ENCODE peak calls at places on chromosomes 2 and 18, in five cellular contexts. One of them, this sample, is unnamed.

GRCh38 chr2:46297546-46298271 is 502 bp downstream of the EPAS1 start:
- DNase-seq in stimulated activated CD4-positive, alpha-beta T cell treated with anti-CD3 and anti-CD28 coated beads, Interleukin-12 subunit alpha, Interleukin-12 subunit beta, amount 100 ng/mL, for 48 hours: no peak
- DNase-seq in skeletal muscle cell: no peak
- DNase-seq in amniotic stem cell: no peak
- DNase-seq in EH: peak
- DNase-seq in this sample: peak

GRCh38 chr18:80148316-80149199 is 39.5 kb downstream of the ADNP2 start:
- DNase-seq in amniotic stem cell: no peak
- DNase-seq in skeletal muscle cell: no peak
- DNase-seq in stimulated activated CD4-positive, alpha-beta T cell treated with anti-CD3 and anti-CD28 coated beads, Interleukin-12 subunit alpha, Interleukin-12 subunit beta, amount 100 ng/mL, for 48 hours: no peak
- DNase-seq in EH: peak
- DNase-seq in this sample: no peak

GRCh38 chr2:15159751-15160177 is 401.4 kb downstream of the NBAS start:
- DNase-seq in skeletal muscle cell: no peak
- DNase-seq in EH: peak
- DNase-seq in amniotic stem cell: no peak
- DNase-seq in stimulated activated CD4-positive, alpha-beta T cell treated with anti-CD3 and anti-CD28 coated beads, Interleukin-12 subunit alpha, Interleukin-12 subunit beta, amount 100 ng/mL, for 48 hours: no peak
- DNase-seq in this sample: no peak

GRCh38 chr2:68482296-68482695 is 14.9 kb downstream of the APLF start:
- DNase-seq in amniotic stem cell: no peak
- DNase-seq in skeletal muscle cell: no peak
- DNase-seq in EH: no peak
- DNase-seq in stimulated activated CD4-positive, alpha-beta T cell treated with anti-CD3 and anti-CD28 coated beads, Interleukin-12 subunit alpha, Interleukin-12 subunit beta, amount 100 ng/mL, for 48 hours: no peak
- DNase-seq in this sample: no peak

GRCh38 chr18:74342416-74343043 is 26.9 kb downstream of the C18orf63 start:
- DNase-seq in skeletal muscle cell: peak
- DNase-seq in EH: peak
- DNase-seq in amniotic stem cell: peak
- DNase-seq in stimulated activated CD4-positive, alpha-beta T cell treated with anti-CD3 and anti-CD28 coated beads, Interleukin-12 subunit alpha, Interleukin-12 subunit beta, amount 100 ng/mL, for 48 hours: no peak
- DNase-seq in this sample: no peak

GRCh38 chr2:125364181-125364806 is 1291.7 kb upstream of the GYPC start:
- DNase-seq in EH: no peak
- DNase-seq in amniotic stem cell: no peak
- DNase-seq in skeletal muscle cell: no peak
- DNase-seq in stimulated activated CD4-positive, alpha-beta T cell treated with anti-CD3 and anti-CD28 coated beads, Interleukin-12 subunit alpha, Interleukin-12 subunit beta, amount 100 ng/mL, for 48 hours: no peak
- DNase-seq in this sample: no peak

GRCh38 chr2:20600756-20601325 is 50.1 kb downstream of the HS1BP3 start:
- DNase-seq in amniotic stem cell: no peak
- DNase-seq in skeletal muscle cell: no peak
- DNase-seq in EH: no peak
- DNase-seq in stimulated activated CD4-positive, alpha-beta T cell treated with anti-CD3 and anti-CD28 coated beads, Interleukin-12 subunit alpha, Interleukin-12 subunit beta, amount 100 ng/mL, for 48 hours: no peak
- DNase-seq in this sample: no peak

GRCh38 chr2:207477896-207478295 is 51.9 kb upstream of the CREB1 start:
- DNase-seq in EH: no peak
- DNase-seq in amniotic stem cell: no peak
- DNase-seq in stimulated activated CD4-positive, alpha-beta T cell treated with anti-CD3 and anti-CD28 coated beads, Interleukin-12 subunit alpha, Interleukin-12 subunit beta, amount 100 ng/mL, for 48 hours: no peak
- DNase-seq in skeletal muscle cell: no peak
- DNase-seq in this sample: no peak

GRCh38 chr2:158890296-158890905 is 78.0 kb upstream of the TANC1 start:
- DNase-seq in stimulated activated CD4-positive, alpha-beta T cell treated with anti-CD3 and anti-CD28 coated beads, Interleukin-12 subunit alpha, Interleukin-12 subunit beta, amount 100 ng/mL, for 48 hours: no peak
- DNase-seq in EH: peak
- DNase-seq in skeletal muscle cell: no peak
- DNase-seq in amniotic stem cell: no peak
- DNase-seq in this sample: no peak

GRCh38 chr2:164560181-164560792 is 61.0 kb downstream of the GRB14 start:
- DNase-seq in amniotic stem cell: peak
- DNase-seq in skeletal muscle cell: no peak
- DNase-seq in EH: peak
- DNase-seq in stimulated activated CD4-positive, alpha-beta T cell treated with anti-CD3 and anti-CD28 coated beads, Interleukin-12 subunit alpha, Interleukin-12 subunit beta, amount 100 ng/mL, for 48 hours: no peak
- DNase-seq in this sample: no peak

GRCh38 chr2:24558781-24559540 is 67.9 kb downstream of the NCOA1 start:
- DNase-seq in amniotic stem cell: no peak
- DNase-seq in EH: no peak
- DNase-seq in skeletal muscle cell: no peak
- DNase-seq in stimulated activated CD4-positive, alpha-beta T cell treated with anti-CD3 and anti-CD28 coated beads, Interleukin-12 subunit alpha, Interleukin-12 subunit beta, amount 100 ng/mL, for 48 hours: no peak
- DNase-seq in this sample: no peak

GRCh38 chr18:8791171-8791651 is 85.9 kb downstream of the MTCL1 start:
- DNase-seq in stimulated activated CD4-positive, alpha-beta T cell treated with anti-CD3 and anti-CD28 coated beads, Interleukin-12 subunit alpha, Interleukin-12 subunit beta, amount 100 ng/mL, for 48 hours: no peak
- DNase-seq in EH: peak
- DNase-seq in skeletal muscle cell: no peak
- DNase-seq in amniotic stem cell: no peak
- DNase-seq in this sample: no peak